ENCODE peak calls at places on chromosomes 13 and 19, in four cellular contexts. O is neural progenitor cell, J is heart right ventricle, P is progenitor cell of endocrine pancreas. V is an unnamed sample.

GRCh38 chr13:67278230-67278629 is 48.1 kb upstream of the PCDH9 start:
- DNase-seq in J (no peak), O (no peak), P (no peak), V (no peak)

GRCh38 chr19:15432018-15432494 is 13.3 kb upstream of the AKAP8L start:
- DNase-seq in P (no peak), J (no peak), O (peak), V (no peak)

GRCh38 chr19:56476671-56477428 is at the start of gene ZNF667:
- DNase-seq in P (no peak), J (no peak), O (peak), V (no peak)

GRCh38 chr13:48831248-48831647 is 144.5 kb upstream of the FNDC3A start:
- DNase-seq in P (no peak), J (no peak), O (no peak), V (no peak)

GRCh38 chr13:46053162-46054012 is 841 bp upstream of the ZC3H13 start:
- DNase-seq in O (peak), J (no peak), P (no peak), V (no peak)

GRCh38 chr19:28258794-28259193 is 954.2 kb downstream of the UQCRFS1 start:
- DNase-seq in J (no peak), P (no peak), O (no peak), V (no peak)

GRCh38 chr19:282501-282900 is 8.7 kb downstream of the PLPP2 start:
- DNase-seq in J (no peak), O (no peak), P (no peak), V (no peak)

GRCh38 chr19:35257113-35257461 is 8.3 kb downstream of the LSR start:
- DNase-seq in J (no peak), O (no peak), P (no peak), V (no peak)

GRCh38 chr19:38655148-38655824 is 7.8 kb downstream of the ACTN4 start:
- DNase-seq in O (no peak), P (no peak), J (no peak), V (no peak)

GRCh38 chr13:95002126-95002525 is 289.8 kb upstream of the SOX21 start:
- DNase-seq in P (no peak), J (no peak), O (no peak), V (no peak)

GRCh38 chr13:59991395-59991794 is 172.3 kb downstream of the DIAPH3 start:
- DNase-seq in O (no peak), J (no peak), P (no peak), V (no peak)

GRCh38 chr19:41705393-41706174 is 2.8 kb upstream of the CEACAM5 start:
- DNase-seq in J (no peak), P (no peak), O (peak), V (no peak)

GRCh38 chr19:2602391-2603181 is 99.9 kb downstream of the GNG7 start:
- DNase-seq in P (no peak), J (peak), O (peak), V (peak)

GRCh38 chr19:5238700-5239099 is 101.9 kb downstream of the PTPRS start:
- DNase-seq in P (no peak), J (no peak), O (no peak), V (no peak)

GRCh38 chr13:26562538-26562890 is 5.0 kb downstream of the WASF3 start:
- DNase-seq in J (no peak), P (no peak), O (no peak), V (no peak)

GRCh38 chr19:11420429-11420893 is 1.3 kb upstream of the RGL3 start:
- DNase-seq in P (no peak), O (peak), J (peak), V (no peak)

GRCh38 chr19:6017576-6017975 is 39.6 kb upstream of the RANBP3 start:
- DNase-seq in P (no peak), J (no peak), O (no peak), V (no peak)

GRCh38 chr19:43798546-43799409 is 3.5 kb downstream of the LYPD5 start:
- DNase-seq in J (no peak), O (peak), P (peak), V (no peak)

GRCh38 chr19:10850631-10851030 is 2.4 kb downstream of the C19orf38 start:
- DNase-seq in P (no peak), J (no peak), O (no peak), V (no peak)

GRCh38 chr19:48246101-48246500 is 9.6 kb downstream of the CARD8 start:
- DNase-seq in O (no peak), J (no peak), P (no peak), V (no peak)

GRCh38 chr13:111900390-111901180 is 166.4 kb upstream of the SOX1 start:
- DNase-seq in O (no peak), J (no peak), P (no peak), V (no peak)

GRCh38 chr13:91564422-91564821 is 166.0 kb downstream of the GPC5 start:
- DNase-seq in O (no peak), P (no peak), J (no peak), V (no peak)

GRCh38 chr19:13120817-13121216 is 2.8 kb downstream of the NACC1 start:
- DNase-seq in O (no peak), P (no peak), J (no peak), V (no peak)

GRCh38 chr13:89943139-89943538 is 1404.3 kb upstream of the MIR17HG start:
- DNase-seq in J (no peak), P (no peak), O (no peak), V (no peak)

GRCh38 chr13:107331359-107331758 is 763.4 kb upstream of the ARGLU1 start:
- DNase-seq in P (no peak), O (no peak), J (no peak), V (no peak)

GRCh38 chr13:98060282-98060681 is 82.6 kb upstream of the FARP1 start:
- DNase-seq in P (no peak), J (no peak), O (no peak), V (no peak)

GRCh38 chr13:25502551-25502950 is 130.8 kb downstream of the ATP8A2 start:
- DNase-seq in J (no peak), P (no peak), O (no peak), V (no peak)

GRCh38 chr19:5466072-5466471 is 10.9 kb downstream of the ZNRF4 start:
- DNase-seq in P (no peak), J (no peak), O (no peak), V (no peak)

GRCh38 chr19:40357655-40358054 is 9.2 kb downstream of the PLD3 start:
- DNase-seq in O (no peak), J (no peak), P (no peak), V (no peak)

GRCh38 chr19:19461671-19462622 is 53.4 kb downstream of the TSSK6 start:
- DNase-seq in P (peak), O (peak), J (peak), V (peak)

GRCh38 chr19:39430675-39431593 is 4.8 kb downstream of the RPS16 start:
- DNase-seq in J (no peak), P (no peak), O (no peak), V (no peak)

DNA sequence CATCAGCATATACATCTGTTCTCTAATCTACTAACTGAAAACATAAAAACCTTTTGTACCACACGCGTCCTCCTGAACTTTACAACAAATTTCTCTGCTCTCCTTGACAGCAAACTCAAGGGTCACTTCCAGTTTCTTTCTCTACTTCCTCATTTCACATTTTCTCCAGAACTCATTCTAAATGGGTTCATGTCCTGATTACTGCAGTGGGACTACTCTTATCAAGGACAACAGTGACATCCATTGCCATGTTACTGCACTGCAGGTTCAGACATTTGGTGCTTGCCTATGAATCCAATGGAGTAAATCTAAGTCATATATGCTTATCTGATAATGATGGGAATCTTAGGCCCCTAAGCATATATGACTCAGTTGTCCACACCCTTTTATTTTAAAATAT is 35.3 kb downstream of the FPR3 start:
- DNase-seq in J (no peak), O (no peak), P (no peak), V (no peak)
- TF ChIP-seq CTCF in J (no peak), O (no peak), P (no peak), V (no peak)

GRCh38 chr19:4077011-4077382 is 10.3 kb upstream of the ZBTB7A start:
- DNase-seq in P (no peak), O (no peak), J (no peak), V (no peak)

GRCh38 chr19:4077800-4078683 is 11.3 kb upstream of the ZBTB7A start:
- DNase-seq in O (no peak), P (no peak), J (peak), V (no peak)

GRCh38 chr19:4071610-4072009 is 4.9 kb upstream of the ZBTB7A start:
- DNase-seq in J (no peak), O (no peak), P (no peak), V (no peak)

GRCh38 chr19:4080473-4080872 is 13.8 kb upstream of the ZBTB7A start:
- DNase-seq in O (no peak), P (no peak), J (no peak), V (no peak)

GRCh38 chr19:4075373-4075772 is 8.7 kb upstream of the ZBTB7A start:
- DNase-seq in O (no peak), J (no peak), P (no peak), V (no peak)
- TF ChIP-seq CTCF in O (no peak), J (no peak), P (no peak), V (no peak)

DNA sequence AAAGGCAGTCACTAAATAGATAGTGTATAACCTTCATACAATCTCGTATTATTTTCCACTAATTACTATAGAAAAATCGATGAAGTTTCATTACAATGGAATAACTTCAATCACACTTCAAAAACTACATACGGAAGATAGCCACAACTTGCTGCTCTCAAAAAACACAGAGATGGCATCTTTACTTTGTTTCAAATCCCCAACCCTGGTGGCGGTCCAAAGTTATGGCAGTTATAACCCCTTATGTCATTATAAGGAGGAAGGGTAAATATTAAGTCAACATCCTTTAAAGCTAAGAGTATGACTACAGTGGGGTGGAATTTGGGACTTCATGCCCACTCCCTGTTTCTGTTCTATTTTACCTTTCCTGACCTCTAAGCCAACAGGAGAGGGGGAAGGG is 146.5 kb downstream of the LACC1 start:
- DNase-seq in P (no peak), J (no peak), O (no peak), V (no peak)
- TF ChIP-seq CTCF in P (peak), J (no peak), O (peak), V (peak)

DNA sequence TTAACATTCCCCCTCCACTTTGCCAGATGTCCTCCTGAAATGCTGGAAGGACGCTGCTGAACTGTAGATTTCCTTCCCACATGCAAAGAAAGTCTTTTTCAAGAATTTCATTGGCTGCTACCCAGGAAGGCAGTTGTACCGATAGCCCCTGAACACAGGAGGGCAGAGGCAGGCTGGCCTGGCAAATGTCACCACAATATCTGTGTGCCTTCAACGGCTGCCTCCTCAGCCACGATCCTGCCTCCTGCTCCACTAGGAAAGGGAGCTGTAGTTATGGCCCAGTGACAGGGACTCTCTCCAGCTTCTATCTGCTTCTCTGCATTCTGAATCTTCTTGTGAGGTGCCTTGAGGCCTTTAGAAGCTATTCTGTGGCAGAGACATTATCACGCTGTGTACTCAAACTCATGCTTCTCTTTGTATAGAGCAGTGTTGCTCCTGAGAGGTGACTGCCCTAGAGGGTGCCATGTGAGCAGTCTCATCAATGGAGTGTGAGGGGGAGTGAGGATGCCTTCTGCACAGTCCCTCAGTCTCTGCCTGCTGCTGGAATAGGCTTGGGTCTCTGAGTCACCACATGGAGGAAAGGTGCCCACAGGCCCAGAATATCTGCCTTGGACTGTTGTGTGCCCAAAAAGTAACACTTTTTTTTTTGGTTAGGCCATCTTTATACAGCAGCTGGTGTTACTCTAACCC is 279.8 kb downstream of the DNAJC15 start:
- DNase-seq in J (peak), O (peak), P (peak), V (peak)
- TF ChIP-seq CTCF in J (peak), O (peak), P (peak), V (peak)

GRCh38 chr19:1365306-1365963 is 18.3 kb upstream of the NDUFS7 start:
- DNase-seq in J (no peak), O (no peak), P (no peak), V (no peak)

GRCh38 chr19:1365964-1366695 is 17.6 kb upstream of the NDUFS7 start:
- DNase-seq in J (no peak), O (no peak), P (no peak), V (no peak)

GRCh38 chr19:1363599-1363998 is 20.1 kb upstream of the NDUFS7 start:
- DNase-seq in O (no peak), P (no peak), J (no peak), V (no peak)

GRCh38 chr19:1362385-1363257 is 21.1 kb upstream of the NDUFS7 start:
- DNase-seq in P (no peak), J (no peak), O (no peak), V (no peak)

GRCh38 chr19:1364070-1364719 is 19.5 kb upstream of the NDUFS7 start:
- DNase-seq in J (no peak), O (no peak), P (no peak), V (no peak)
- TF ChIP-seq CTCF in J (no peak), O (peak), P (peak), V (peak)

V was measured in glutamatergic neuron.